ENCODE peak calls at places on chromosomes 12 and 14, in five cellular contexts. O is naive thymus-derived CD4-positive, alpha-beta T cell; J is mesenchymal stem cell; X is LoVo; P is Peyer's patch. Y is an unnamed sample.

GRCh38 chr12:50764861-50765324 is 992 bp downstream of the ATF1 start:
- DNase-seq in O (peak; percentile 58), J (peak; percentile 62), X (peak; percentile 45), P (no peak), Y (peak; percentile 58)

GRCh38 chr14:65156568-65157366 is 54.5 kb upstream of the MAX start:
- DNase-seq in O (no peak), J (peak; percentile 46), X (no peak), P (no peak), Y (no peak)

GRCh38 chr14:85527458-85527857 is 2.5 kb upstream of the FLRT2 start:
- DNase-seq in O (no peak), J (peak; percentile 18), X (no peak), P (no peak), Y (no peak)

GRCh38 chr14:27881063-27881462 is 885.5 kb upstream of the FOXG1 start:
- DNase-seq in O (no peak), J (no peak), X (no peak), P (no peak), Y (no peak)

GRCh38 chr12:108854055-108854452 is 3.3 kb downstream of the SSH1 start:
- DNase-seq in O (no peak), J (peak; percentile 96), X (no peak), P (no peak), Y (peak; percentile 25)

GRCh38 chr14:98685725-98686124 is 586.3 kb downstream of the BCL11B start:
- DNase-seq in O (no peak), J (no peak), X (no peak), P (no peak), Y (no peak)

GRCh38 chr12:102542816-102543448 is 62.6 kb upstream of the IGF1 start:
- DNase-seq in O (no peak), J (no peak), X (no peak), P (no peak), Y (no peak)

GRCh38 chr12:94962680-94963079 is 40.8 kb downstream of the NDUFA12 start:
- DNase-seq in O (no peak), J (no peak), X (no peak), P (no peak), Y (no peak)

GRCh38 chr14:41825622-41826021 is 218.9 kb downstream of the LRFN5 start:
- DNase-seq in O (no peak), J (no peak), X (no peak), P (no peak), Y (no peak)

GRCh38 chr12:3276226-3276625 is 199.0 kb downstream of the TSPAN9 start:
- DNase-seq in O (no peak), J (no peak), X (no peak), P (no peak), Y (no peak)

GRCh38 chr12:14416658-14417057 is 51.2 kb downstream of the ATF7IP start:
- DNase-seq in O (peak; percentile 79), J (peak; percentile 88), X (no peak), P (no peak), Y (peak; percentile 46)

GRCh38 chr14:50417853-50418252 is 21.2 kb upstream of the CDKL1 start:
- DNase-seq in O (no peak), J (no peak), X (no peak), P (no peak), Y (no peak)

GRCh38 chr14:93965968-93966474 is 10.3 kb downstream of the ASB2 start:
- DNase-seq in O (no peak), J (no peak), X (no peak), P (no peak), Y (no peak)

GRCh38 chr12:9992296-9992695 is 6.6 kb downstream of the CLEC1B start:
- DNase-seq in O (no peak), J (no peak), X (no peak), P (no peak), Y (no peak)

GRCh38 chr12:83954071-83954789 is 958.4 kb downstream of the SLC6A15 start:
- DNase-seq in O (no peak), J (no peak), X (no peak), P (no peak), Y (no peak)

GRCh38 chr12:23423097-23423687 is 526.3 kb downstream of the SOX5 start:
- DNase-seq in O (no peak), J (no peak), X (no peak), P (no peak), Y (no peak)

GRCh38 chr12:25997401-25997973 is 39.0 kb downstream of the RASSF8 start:
- DNase-seq in O (no peak), J (peak; percentile 74), X (peak; percentile 45), P (no peak), Y (no peak)

GRCh38 chr14:52012635-52013034 is 23.3 kb downstream of the RTRAF start:
- DNase-seq in O (no peak), J (peak; percentile 41), X (no peak), P (no peak), Y (no peak)